ENCODE peak calls at places on chromosomes 5 and 9, in nine cellular contexts. Z, U, M, E, I, B, X, R and A are unnamed samples.
A peak's percentile ranks its signal among the peaks of the same experiment; 100 is the strongest.

GRCh38 chr9:114604974-114605373 is 6.1 kb upstream of the TMEM268 start:
- DNase-seq in X (no peak), I (no peak), U (no peak), Z (no peak), R (no peak), M (no peak), E (no peak), B (no peak), A (no peak)

GRCh38 chr9:96071245-96072124 is 196.0 kb downstream of the ERCC6L2 start:
- DNase-seq in M (peak; percentile 28), R (no peak), Z (peak; percentile 76), X (peak; percentile 28), E (peak; percentile 5), U (no peak), I (no peak), B (peak; percentile 27), A (no peak)

GRCh38 chr9:33129886-33130284 is 37.3 kb downstream of the B4GALT1 start:
- DNase-seq in B (no peak), X (no peak), I (no peak), Z (no peak), R (no peak), M (no peak), E (no peak), U (no peak), A (peak; percentile 29)

GRCh38 chr9:130183133-130183762 is 11.0 kb downstream of the NCS1 start:
- DNase-seq in M (peak; percentile 92), U (no peak), I (peak; percentile 84), Z (peak; percentile 48), R (peak; percentile 28), B (peak; percentile 94), E (peak; percentile 59), X (no peak), A (no peak)

GRCh38 chr9:95005276-95006141 is 279.0 kb downstream of the AOPEP start:
- DNase-seq in X (peak; percentile 27), E (no peak), M (no peak), R (no peak), I (peak; percentile 18), U (no peak), Z (no peak), B (peak; percentile 32), A (no peak)

GRCh38 chr5:9775339-9775738 is 145.2 kb upstream of the TAS2R1 start:
- DNase-seq in R (no peak), M (peak; percentile 13), I (peak; percentile 65), X (no peak), B (peak; percentile 70), Z (no peak), E (no peak), U (no peak), A (no peak)

GRCh38 chr5:465591-466403 is 22.8 kb downstream of the EXOC3 start:
- DNase-seq in Z (no peak), B (no peak), U (no peak), M (no peak), R (no peak), I (no peak), E (no peak), X (no peak), A (no peak)

GRCh38 chr9:131809941-131810344 is 70.1 kb upstream of the RAPGEF1 start:
- DNase-seq in M (peak; percentile 93), U (no peak), X (no peak), E (peak; percentile 31), R (no peak), B (peak; percentile 44), Z (no peak), I (peak; percentile 57), A (no peak)

GRCh38 chr5:179190851-179191505 is 130.8 kb downstream of the ZNF354C start:
- DNase-seq in E (no peak), M (no peak), I (no peak), X (no peak), Z (no peak), U (no peak), B (no peak), R (no peak), A (peak; percentile 67)

GRCh38 chr9:93942176-93942575 is 13.0 kb downstream of the BARX1 start:
- DNase-seq in M (no peak), U (no peak), E (no peak), X (no peak), Z (no peak), I (no peak), B (no peak), R (no peak), A (no peak)

GRCh38 chr5:35369965-35370790 is 139.9 kb upstream of the PRLR start:
- DNase-seq in M (no peak), I (no peak), U (no peak), E (no peak), B (no peak), R (no peak), Z (no peak), X (no peak), A (no peak)

GRCh38 chr5:180633283-180634177 is 15.9 kb downstream of the FLT4 start:
- DNase-seq in M (no peak), Z (no peak), B (no peak), X (no peak), U (no peak), R (no peak), I (no peak), E (no peak), A (peak; percentile 48)

GRCh38 chr5:100520348-100520747 is 14.8 kb upstream of the FAM174A start:
- DNase-seq in R (no peak), M (no peak), U (no peak), B (no peak), X (no peak), I (peak; percentile 14), E (no peak), Z (no peak), A (no peak)

GRCh38 chr5:139985733-139986132 is 57.4 kb downstream of the NRG2 start:
- DNase-seq in E (peak; percentile 77), M (peak; percentile 70), U (no peak), R (peak; percentile 52), I (peak; percentile 99), Z (peak; percentile 31), B (peak; percentile 97), X (no peak), A (no peak)

GRCh38 chr9:72305102-72305546 is 59.9 kb downstream of the ZFAND5 start:
- DNase-seq in U (no peak), B (peak; percentile 21), E (no peak), Z (peak; percentile 97), R (peak; percentile 73), X (peak; percentile 55), I (peak; percentile 95), M (no peak), A (peak; percentile 92)

GRCh38 chr5:75189353-75189752 is 47.3 kb downstream of the ANKRD31 start:
- DNase-seq in I (no peak), U (no peak), E (no peak), Z (no peak), X (no peak), R (no peak), M (no peak), B (no peak), A (no peak)

GRCh38 chr5:161305601-161306000 is 240.9 kb downstream of the GABRB2 start:
- DNase-seq in I (no peak), X (no peak), Z (no peak), M (no peak), B (no peak), U (no peak), E (no peak), R (no peak), A (no peak)

GRCh38 chr9:114271556-114272510 is 51.1 kb upstream of the ORM1 start:
- DNase-seq in M (peak; percentile 62), U (no peak), I (no peak), Z (no peak), E (no peak), X (no peak), B (peak; percentile 40), R (no peak), A (no peak)

GRCh38 chr9:18393340-18394130 is 80.4 kb upstream of the ADAMTSL1 start:
- DNase-seq in R (peak; percentile 96), B (peak; percentile 96), U (no peak), Z (peak; percentile 41), X (no peak), M (peak; percentile 86), E (peak; percentile 84), I (peak; percentile 98), A (no peak)

GRCh38 chr9:81687521-81688261 is 1.7 kb downstream of the TLE1 start:
- DNase-seq in B (no peak), M (peak; percentile 56), I (peak; percentile 40), E (no peak), R (no peak), X (no peak), Z (peak; percentile 24), U (no peak), A (peak; percentile 82)

GRCh38 chr5:53350991-53351770 is 129.2 kb upstream of the FST start:
- DNase-seq in B (peak; percentile 39), X (no peak), E (no peak), I (peak; percentile 56), R (no peak), M (no peak), U (no peak), Z (no peak), A (no peak)